ENCODE peak calls at places on chromosomes 12 and 14, in four cellular contexts. K is stimulated activated CD4-positive, alpha-beta T cell treated with anti-CD3 and anti-CD28 coated beads, Interleukin-4, amount 100 ng/mL, for 48 hours; C is ELF-1; I is AG08396. B is an unnamed sample.

GRCh38 chr14:68359862-68360552 is 432.9 kb downstream of the ZFP36L1 start:
- DNase-seq in K (no peak), C (peak), I (peak), B (no peak)

GRCh38 chr12:115468087-115468510 is 784.1 kb upstream of the TBX3 start:
- DNase-seq in K (no peak), C (peak), I (no peak), B (no peak)

GRCh38 chr12:129325566-129325965 is 472.3 kb downstream of the GLT1D1 start:
- DNase-seq in K (no peak), C (no peak), I (no peak), B (no peak)

GRCh38 chr14:105848570-105848969 is 322.2 kb downstream of the TMEM121 start:
- DNase-seq in K (no peak), C (no peak), I (no peak), B (no peak)

GRCh38 chr14:104784846-104785707 is 10.5 kb downstream of the AKT1 start:
- DNase-seq in K (no peak), C (no peak), I (no peak), B (no peak)

GRCh38 chr14:29321646-29322045 is 555.1 kb downstream of the FOXG1 start:
- DNase-seq in K (no peak), C (no peak), I (peak), B (no peak)

GRCh38 chr12:46523863-46524770 is 151.5 kb upstream of the SLC38A2 start:
- DNase-seq in K (peak), C (peak), I (peak), B (no peak)

GRCh38 chr12:16277585-16277984 is at the start of gene SLC15A5:
- DNase-seq in K (no peak), C (no peak), I (no peak), B (no peak)

GRCh38 chr14:71932229-71932951 is at the start of gene RGS6:
- DNase-seq in K (no peak), C (peak), I (peak), B (no peak)

B was measured in effector CD8-positive, alpha-beta T cell.